ENCODE peak calls at places on chromosomes 5 and 9, in eight cellular contexts. One of them, this sample, is unnamed.

GRCh38 chr5:106399381-106399780 is 1271.4 kb downstream of the EFNA5 start:
- DNase-seq in sigmoid colon: no peak
- DNase-seq in suprapubic skin: no peak
- DNase-seq in esophagus muscularis mucosa: no peak
- DNase-seq in ovary: no peak
- DNase-seq in stomach: no peak
- DNase-seq in transverse colon: no peak
- DNase-seq in A549: no peak
- DNase-seq in this sample: no peak

GRCh38 chr5:74394924-74395880 is 245.3 kb downstream of the ENC1 start:
- DNase-seq in sigmoid colon: no peak
- DNase-seq in stomach: no peak
- DNase-seq in ovary: no peak
- DNase-seq in A549: no peak
- DNase-seq in suprapubic skin: no peak
- DNase-seq in esophagus muscularis mucosa: peak; percentile 89
- DNase-seq in transverse colon: no peak
- DNase-seq in this sample: no peak

GRCh38 chr9:16133556-16134227 is 580.8 kb downstream of the CCDC171 start:
- DNase-seq in transverse colon: peak; percentile 20
- DNase-seq in stomach: no peak
- DNase-seq in ovary: peak; percentile 57
- DNase-seq in sigmoid colon: no peak
- DNase-seq in suprapubic skin: no peak
- DNase-seq in esophagus muscularis mucosa: no peak
- DNase-seq in A549: peak; percentile 49
- DNase-seq in this sample: no peak

GRCh38 chr5:175748650-175749049 is 90.8 kb downstream of the HRH2 start:
- DNase-seq in suprapubic skin: no peak
- DNase-seq in sigmoid colon: no peak
- DNase-seq in A549: no peak
- DNase-seq in transverse colon: no peak
- DNase-seq in ovary: no peak
- DNase-seq in stomach: no peak
- DNase-seq in esophagus muscularis mucosa: no peak
- DNase-seq in this sample: no peak

GRCh38 chr5:139426222-139426885 is 13.0 kb downstream of the DNAJC18 start:
- DNase-seq in esophagus muscularis mucosa: no peak
- DNase-seq in stomach: no peak
- DNase-seq in suprapubic skin: no peak
- DNase-seq in transverse colon: no peak
- DNase-seq in A549: no peak
- DNase-seq in ovary: no peak
- DNase-seq in sigmoid colon: no peak
- DNase-seq in this sample: no peak

GRCh38 chr5:112109331-112109993 is 309.6 kb downstream of the EPB41L4A start:
- DNase-seq in A549: no peak
- DNase-seq in sigmoid colon: peak; percentile 73
- DNase-seq in ovary: no peak
- DNase-seq in transverse colon: no peak
- DNase-seq in esophagus muscularis mucosa: no peak
- DNase-seq in suprapubic skin: no peak
- DNase-seq in stomach: peak; percentile 61
- DNase-seq in this sample: no peak

GRCh38 chr9:134172198-134173126 is 8.1 kb upstream of the RNU6ATAC start:
- DNase-seq in stomach: no peak
- DNase-seq in A549: no peak
- DNase-seq in sigmoid colon: peak; percentile 65
- DNase-seq in ovary: no peak
- DNase-seq in suprapubic skin: peak; percentile 66
- DNase-seq in transverse colon: no peak
- DNase-seq in esophagus muscularis mucosa: no peak
- DNase-seq in this sample: no peak

GRCh38 chr5:151772868-151773561 is 1.3 kb downstream of the G3BP1 start:
- DNase-seq in suprapubic skin: no peak
- DNase-seq in sigmoid colon: no peak
- DNase-seq in stomach: no peak
- DNase-seq in A549: no peak
- DNase-seq in ovary: no peak
- DNase-seq in transverse colon: no peak
- DNase-seq in esophagus muscularis mucosa: no peak
- DNase-seq in this sample: no peak

GRCh38 chr9:29285818-29286217 is 1712.5 kb upstream of the C9orf72 start:
- DNase-seq in transverse colon: no peak
- DNase-seq in esophagus muscularis mucosa: no peak
- DNase-seq in sigmoid colon: no peak
- DNase-seq in stomach: no peak
- DNase-seq in A549: no peak
- DNase-seq in suprapubic skin: no peak
- DNase-seq in ovary: no peak
- DNase-seq in this sample: no peak

GRCh38 chr9:134629586-134630392 is 11.8 kb upstream of the COL5A1 start:
- DNase-seq in ovary: peak; percentile 19
- DNase-seq in transverse colon: no peak
- DNase-seq in sigmoid colon: peak; percentile 46
- DNase-seq in esophagus muscularis mucosa: no peak
- DNase-seq in suprapubic skin: peak; percentile 50
- DNase-seq in stomach: no peak
- DNase-seq in A549: no peak
- DNase-seq in this sample: peak; percentile 1

GRCh38 chr5:36040651-36041536 is 25.8 kb downstream of the UGT3A2 start:
- DNase-seq in sigmoid colon: no peak
- DNase-seq in esophagus muscularis mucosa: peak; percentile 55
- DNase-seq in transverse colon: no peak
- DNase-seq in suprapubic skin: no peak
- DNase-seq in stomach: no peak
- DNase-seq in A549: no peak
- DNase-seq in ovary: no peak
- DNase-seq in this sample: no peak

GRCh38 chr5:143649869-143650268 is 162.1 kb upstream of the HMHB1 start:
- DNase-seq in transverse colon: no peak
- DNase-seq in stomach: no peak
- DNase-seq in A549: no peak
- DNase-seq in sigmoid colon: no peak
- DNase-seq in esophagus muscularis mucosa: no peak
- DNase-seq in ovary: no peak
- DNase-seq in suprapubic skin: no peak
- DNase-seq in this sample: no peak

GRCh38 chr5:143645356-143645755 is 166.6 kb upstream of the HMHB1 start:
- DNase-seq in esophagus muscularis mucosa: peak; percentile 7
- DNase-seq in sigmoid colon: no peak
- DNase-seq in A549: no peak
- DNase-seq in transverse colon: no peak
- DNase-seq in suprapubic skin: no peak
- DNase-seq in stomach: no peak
- DNase-seq in ovary: no peak
- DNase-seq in this sample: no peak

GRCh38 chr5:143646961-143647360 is 165.0 kb upstream of the HMHB1 start:
- DNase-seq in esophagus muscularis mucosa: peak; percentile 26
- DNase-seq in transverse colon: no peak
- DNase-seq in sigmoid colon: no peak
- DNase-seq in stomach: no peak
- DNase-seq in suprapubic skin: no peak
- DNase-seq in A549: no peak
- DNase-seq in ovary: no peak
- DNase-seq in this sample: no peak

GRCh38 chr5:143650296-143650695 is 161.7 kb upstream of the HMHB1 start:
- DNase-seq in stomach: no peak
- DNase-seq in ovary: no peak
- DNase-seq in A549: no peak
- DNase-seq in esophagus muscularis mucosa: peak; percentile 88
- DNase-seq in transverse colon: no peak
- DNase-seq in sigmoid colon: no peak
- DNase-seq in suprapubic skin: no peak
- DNase-seq in this sample: peak; percentile 13

DNA sequence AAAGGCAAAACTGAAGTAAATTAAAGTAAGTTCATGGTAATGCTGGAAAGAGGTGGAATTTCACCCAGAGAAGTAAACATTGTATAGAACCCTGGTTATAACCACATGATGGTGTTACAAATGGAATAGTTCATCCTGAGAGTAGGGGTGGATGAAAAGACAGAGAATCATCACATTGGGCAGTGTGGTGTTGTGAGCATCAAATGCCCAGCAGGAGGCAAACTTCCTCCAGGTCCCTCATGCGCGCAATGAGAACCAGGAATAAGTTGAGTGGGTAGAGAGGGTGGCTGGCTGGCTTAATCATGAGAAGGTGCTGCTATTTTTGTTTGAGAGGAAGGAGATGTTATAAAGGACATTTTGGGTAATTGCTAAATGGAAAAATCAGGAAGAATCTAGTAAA is 163.3 kb upstream of the HMHB1 start:
- DNase-seq in suprapubic skin: no peak
- DNase-seq in stomach: no peak
- DNase-seq in esophagus muscularis mucosa: peak; percentile 50
- DNase-seq in A549: no peak
- DNase-seq in transverse colon: no peak
- DNase-seq in ovary: no peak
- DNase-seq in sigmoid colon: no peak
- DNase-seq in this sample: no peak
- TF ChIP-seq CTCF in suprapubic skin: no peak
- TF ChIP-seq CTCF in stomach: peak; percentile 27
- TF ChIP-seq CTCF in esophagus muscularis mucosa: no peak
- TF ChIP-seq CTCF in A549: no peak
- TF ChIP-seq CTCF in transverse colon: peak; percentile 13
- TF ChIP-seq CTCF in ovary: no peak
- TF ChIP-seq CTCF in sigmoid colon: no peak
- TF ChIP-seq CTCF in this sample: no peak

GRCh38 chr9:14014744-14015143 is 299.2 kb downstream of the NFIB start:
- DNase-seq in stomach: no peak
- DNase-seq in A549: no peak
- DNase-seq in ovary: no peak
- DNase-seq in esophagus muscularis mucosa: no peak
- DNase-seq in sigmoid colon: no peak
- DNase-seq in transverse colon: no peak
- DNase-seq in suprapubic skin: no peak
- DNase-seq in this sample: no peak

GRCh38 chr9:14023285-14023684 is 290.7 kb downstream of the NFIB start:
- DNase-seq in esophagus muscularis mucosa: no peak
- DNase-seq in sigmoid colon: no peak
- DNase-seq in ovary: no peak
- DNase-seq in A549: no peak
- DNase-seq in suprapubic skin: no peak
- DNase-seq in transverse colon: no peak
- DNase-seq in stomach: no peak
- DNase-seq in this sample: no peak

GRCh38 chr9:14021871-14022525 is 291.9 kb downstream of the NFIB start:
- DNase-seq in transverse colon: no peak
- DNase-seq in esophagus muscularis mucosa: no peak
- DNase-seq in A549: no peak
- DNase-seq in ovary: no peak
- DNase-seq in sigmoid colon: no peak
- DNase-seq in stomach: no peak
- DNase-seq in suprapubic skin: no peak
- DNase-seq in this sample: no peak

GRCh38 chr9:14014209-14014608 is 299.7 kb downstream of the NFIB start:
- DNase-seq in ovary: no peak
- DNase-seq in suprapubic skin: no peak
- DNase-seq in A549: no peak
- DNase-seq in stomach: no peak
- DNase-seq in esophagus muscularis mucosa: no peak
- DNase-seq in sigmoid colon: no peak
- DNase-seq in transverse colon: no peak
- DNase-seq in this sample: no peak

DNA sequence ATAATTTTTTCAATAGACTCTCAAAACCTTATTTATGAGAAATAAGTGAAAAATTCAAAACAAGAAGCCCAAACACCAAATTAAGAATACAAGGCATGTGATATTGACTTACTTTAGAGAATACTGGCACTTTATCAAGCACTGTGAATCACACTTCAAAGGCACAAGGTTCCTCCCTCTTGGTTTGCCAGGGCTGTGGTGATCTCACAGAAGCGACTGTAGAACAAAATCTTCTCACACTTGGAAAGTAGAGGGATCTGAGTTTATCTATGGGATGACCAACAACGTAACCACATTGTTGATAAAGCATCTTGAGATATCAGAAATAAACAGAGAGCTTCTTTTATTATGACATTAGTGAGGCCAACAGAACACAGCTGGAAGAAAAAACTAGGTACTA is 295.9 kb downstream of the NFIB start:
- DNase-seq in esophagus muscularis mucosa: no peak
- DNase-seq in suprapubic skin: no peak
- DNase-seq in sigmoid colon: no peak
- DNase-seq in stomach: no peak
- DNase-seq in ovary: peak; percentile 44
- DNase-seq in transverse colon: no peak
- DNase-seq in A549: no peak
- DNase-seq in this sample: no peak
- TF ChIP-seq POLR2A in esophagus muscularis mucosa: no peak
- TF ChIP-seq POLR2A in suprapubic skin: no peak
- TF ChIP-seq POLR2A in sigmoid colon: no peak
- TF ChIP-seq POLR2A in stomach: no peak
- TF ChIP-seq POLR2A in ovary: no peak
- TF ChIP-seq POLR2A in transverse colon: no peak
- TF ChIP-seq POLR2A in A549: no peak
- TF ChIP-seq POLR2A in this sample: no peak

GRCh38 chr5:13866792-13867191 is 77.7 kb downstream of the DNAH5 start:
- DNase-seq in ovary: no peak
- DNase-seq in esophagus muscularis mucosa: no peak
- DNase-seq in sigmoid colon: no peak
- DNase-seq in stomach: no peak
- DNase-seq in transverse colon: no peak
- DNase-seq in suprapubic skin: no peak
- DNase-seq in A549: peak; percentile 8
- DNase-seq in this sample: no peak
- TF ChIP-seq EP300 in ovary: no peak
- TF ChIP-seq EP300 in esophagus muscularis mucosa: no peak
- TF ChIP-seq EP300 in sigmoid colon: no peak
- TF ChIP-seq EP300 in stomach: no peak
- TF ChIP-seq EP300 in transverse colon: no peak
- TF ChIP-seq EP300 in suprapubic skin: no peak
- TF ChIP-seq EP300 in A549: no peak
- TF ChIP-seq EP300 in this sample: no peak

GRCh38 chr9:137497921-137498719 is 39.0 kb upstream of the NSMF start:
- DNase-seq in stomach: no peak
- DNase-seq in transverse colon: no peak
- DNase-seq in A549: no peak
- DNase-seq in ovary: no peak
- DNase-seq in suprapubic skin: no peak
- DNase-seq in sigmoid colon: no peak
- DNase-seq in esophagus muscularis mucosa: no peak
- DNase-seq in this sample: no peak

GRCh38 chr9:137499858-137500661 is 40.9 kb upstream of the NSMF start:
- DNase-seq in suprapubic skin: no peak
- DNase-seq in esophagus muscularis mucosa: no peak
- DNase-seq in A549: no peak
- DNase-seq in transverse colon: no peak
- DNase-seq in ovary: no peak
- DNase-seq in sigmoid colon: no peak
- DNase-seq in stomach: no peak
- DNase-seq in this sample: no peak

GRCh38 chr9:137496601-137497375 is 37.7 kb upstream of the NSMF start:
- DNase-seq in ovary: no peak
- DNase-seq in stomach: no peak
- DNase-seq in transverse colon: no peak
- DNase-seq in suprapubic skin: no peak
- DNase-seq in esophagus muscularis mucosa: no peak
- DNase-seq in A549: no peak
- DNase-seq in sigmoid colon: peak; percentile 28
- DNase-seq in this sample: no peak

GRCh38 chr9:137499416-137499815 is 40.3 kb upstream of the NSMF start:
- DNase-seq in stomach: no peak
- DNase-seq in esophagus muscularis mucosa: no peak
- DNase-seq in transverse colon: no peak
- DNase-seq in ovary: no peak
- DNase-seq in A549: no peak
- DNase-seq in sigmoid colon: no peak
- DNase-seq in suprapubic skin: no peak
- DNase-seq in this sample: no peak

GRCh38 chr9:137498720-137499150 is 39.6 kb upstream of the NSMF start:
- DNase-seq in transverse colon: no peak
- DNase-seq in sigmoid colon: no peak
- DNase-seq in ovary: peak; percentile 13
- DNase-seq in A549: no peak
- DNase-seq in stomach: no peak
- DNase-seq in suprapubic skin: no peak
- DNase-seq in esophagus muscularis mucosa: no peak
- DNase-seq in this sample: no peak
- TF ChIP-seq CTCF in transverse colon: no peak
- TF ChIP-seq CTCF in sigmoid colon: no peak
- TF ChIP-seq CTCF in ovary: no peak
- TF ChIP-seq CTCF in A549: no peak
- TF ChIP-seq CTCF in stomach: no peak
- TF ChIP-seq CTCF in suprapubic skin: no peak
- TF ChIP-seq CTCF in esophagus muscularis mucosa: no peak
- TF ChIP-seq CTCF in this sample: no peak

This sample was measured in tibial nerve.